ENCODE peak calls at places on chromosomes 3 and 15, in six cellular contexts. Y, U, T, P, K and W are unnamed samples.

GRCh38 chr15:55750706-55751105 is 7.8 kb upstream of the PRTG start:
- DNase-seq in Y (no peak), U (no peak), T (no peak), P (no peak), K (no peak), W (no peak)

GRCh38 chr3:62238431-62238830 is 134.9 kb downstream of the FEZF2 start:
- DNase-seq in Y (no peak), U (no peak), T (peak), P (no peak), K (no peak), W (no peak)

GRCh38 chr15:84633311-84634227 is 20.5 kb downstream of the WDR73 start:
- DNase-seq in Y (no peak), U (peak), T (peak), P (peak), K (peak), W (peak)

GRCh38 chr3:99859855-99860254 is 42.2 kb downstream of the CMSS1 start:
- DNase-seq in Y (no peak), U (no peak), T (no peak), P (no peak), K (no peak), W (no peak)

GRCh38 chr3:27643355-27643754 is 78.8 kb downstream of the EOMES start:
- DNase-seq in Y (no peak), U (no peak), T (no peak), P (no peak), K (no peak), W (no peak)

GRCh38 chr15:88657326-88658069 is 18.7 kb downstream of the ISG20 start:
- DNase-seq in Y (peak), U (peak), T (peak), P (peak), K (peak), W (peak)

GRCh38 chr3:45907769-45908705 is 21.7 kb downstream of the CCR9 start:
- DNase-seq in Y (no peak), U (no peak), T (no peak), P (no peak), K (no peak), W (no peak)

GRCh38 chr3:31226331-31226730 is 306.4 kb upstream of the STT3B start:
- DNase-seq in Y (no peak), U (no peak), T (no peak), P (no peak), K (no peak), W (no peak)

GRCh38 chr3:47994180-47994579 is 22.0 kb downstream of the MAP4 start:
- DNase-seq in Y (no peak), U (no peak), T (no peak), P (no peak), K (no peak), W (no peak)